ENCODE peak calls at places on chromosomes 6 and 20, in ten cellular contexts. One of them, this sample, is unnamed.

GRCh38 chr6:37784585-37784967 is 35.0 kb upstream of the ZFAND3 start:
- DNase-seq in left ventricle myocardium superior: no peak
- DNase-seq in NCI-H2029 treated with DMSO at 0.1 percent for 48 hours: peak
- DNase-seq in HuH-7.5: no peak
- DNase-seq in tibial artery: no peak
- DNase-seq in A172: no peak
- DNase-seq in effector memory CD4-positive, alpha-beta T cell: no peak
- DNase-seq in choroid plexus epithelial cell: no peak
- DNase-seq in NCI-H2171: no peak
- DNase-seq in HT1080: no peak
- DNase-seq in this sample: no peak

GRCh38 chr6:43317968-43318367 is 9.3 kb upstream of the CRIP3 start:
- DNase-seq in HT1080: no peak
- DNase-seq in tibial artery: no peak
- DNase-seq in NCI-H2029 treated with DMSO at 0.1 percent for 48 hours: no peak
- DNase-seq in NCI-H2171: no peak
- DNase-seq in left ventricle myocardium superior: no peak
- DNase-seq in effector memory CD4-positive, alpha-beta T cell: no peak
- DNase-seq in HuH-7.5: no peak
- DNase-seq in A172: no peak
- DNase-seq in choroid plexus epithelial cell: no peak
- DNase-seq in this sample: no peak

GRCh38 chr6:130632897-130633296 is 194.3 kb upstream of the SMLR1 start:
- DNase-seq in A172: no peak
- DNase-seq in tibial artery: no peak
- DNase-seq in HuH-7.5: peak
- DNase-seq in HT1080: no peak
- DNase-seq in choroid plexus epithelial cell: no peak
- DNase-seq in NCI-H2029 treated with DMSO at 0.1 percent for 48 hours: no peak
- DNase-seq in left ventricle myocardium superior: no peak
- DNase-seq in NCI-H2171: no peak
- DNase-seq in effector memory CD4-positive, alpha-beta T cell: no peak
- DNase-seq in this sample: no peak

GRCh38 chr6:47019941-47020340 is 22.2 kb downstream of the ADGRF1 start:
- DNase-seq in effector memory CD4-positive, alpha-beta T cell: no peak
- DNase-seq in tibial artery: no peak
- DNase-seq in choroid plexus epithelial cell: no peak
- DNase-seq in NCI-H2171: no peak
- DNase-seq in NCI-H2029 treated with DMSO at 0.1 percent for 48 hours: no peak
- DNase-seq in left ventricle myocardium superior: no peak
- DNase-seq in HuH-7.5: no peak
- DNase-seq in A172: no peak
- DNase-seq in HT1080: no peak
- DNase-seq in this sample: no peak

GRCh38 chr20:61370841-61371303 is 118.8 kb downstream of the CDH4 start:
- DNase-seq in NCI-H2171: no peak
- DNase-seq in left ventricle myocardium superior: no peak
- DNase-seq in tibial artery: no peak
- DNase-seq in choroid plexus epithelial cell: no peak
- DNase-seq in effector memory CD4-positive, alpha-beta T cell: no peak
- DNase-seq in HuH-7.5: no peak
- DNase-seq in HT1080: no peak
- DNase-seq in A172: no peak
- DNase-seq in NCI-H2029 treated with DMSO at 0.1 percent for 48 hours: no peak
- DNase-seq in this sample: no peak

GRCh38 chr20:49507741-49508434 is 25.4 kb upstream of the KCNB1 start:
- DNase-seq in NCI-H2029 treated with DMSO at 0.1 percent for 48 hours: no peak
- DNase-seq in tibial artery: no peak
- DNase-seq in effector memory CD4-positive, alpha-beta T cell: no peak
- DNase-seq in A172: no peak
- DNase-seq in HuH-7.5: no peak
- DNase-seq in NCI-H2171: peak
- DNase-seq in left ventricle myocardium superior: no peak
- DNase-seq in choroid plexus epithelial cell: no peak
- DNase-seq in HT1080: no peak
- DNase-seq in this sample: no peak

GRCh38 chr6:99882151-99882702 is 111.8 kb downstream of the MCHR2 start:
- DNase-seq in choroid plexus epithelial cell: no peak
- DNase-seq in NCI-H2029 treated with DMSO at 0.1 percent for 48 hours: peak
- DNase-seq in effector memory CD4-positive, alpha-beta T cell: no peak
- DNase-seq in HuH-7.5: no peak
- DNase-seq in tibial artery: no peak
- DNase-seq in A172: no peak
- DNase-seq in left ventricle myocardium superior: no peak
- DNase-seq in NCI-H2171: no peak
- DNase-seq in HT1080: no peak
- DNase-seq in this sample: no peak

GRCh38 chr6:15623282-15624116 is 39.3 kb downstream of the DTNBP1 start:
- DNase-seq in left ventricle myocardium superior: no peak
- DNase-seq in NCI-H2171: peak
- DNase-seq in choroid plexus epithelial cell: peak
- DNase-seq in A172: no peak
- DNase-seq in tibial artery: no peak
- DNase-seq in effector memory CD4-positive, alpha-beta T cell: no peak
- DNase-seq in HT1080: peak
- DNase-seq in HuH-7.5: no peak
- DNase-seq in NCI-H2029 treated with DMSO at 0.1 percent for 48 hours: peak
- DNase-seq in this sample: no peak

GRCh38 chr6:71294121-71294523 is 5.5 kb downstream of the OGFRL1 start:
- DNase-seq in HT1080: peak
- DNase-seq in NCI-H2029 treated with DMSO at 0.1 percent for 48 hours: no peak
- DNase-seq in NCI-H2171: no peak
- DNase-seq in HuH-7.5: no peak
- DNase-seq in left ventricle myocardium superior: no peak
- DNase-seq in tibial artery: no peak
- DNase-seq in A172: peak
- DNase-seq in effector memory CD4-positive, alpha-beta T cell: no peak
- DNase-seq in choroid plexus epithelial cell: peak
- DNase-seq in this sample: no peak

GRCh38 chr20:46797201-46797600 is 87.8 kb downstream of the SLC2A10 start:
- DNase-seq in NCI-H2029 treated with DMSO at 0.1 percent for 48 hours: no peak
- DNase-seq in effector memory CD4-positive, alpha-beta T cell: no peak
- DNase-seq in HuH-7.5: no peak
- DNase-seq in choroid plexus epithelial cell: no peak
- DNase-seq in tibial artery: no peak
- DNase-seq in NCI-H2171: peak
- DNase-seq in A172: no peak
- DNase-seq in HT1080: no peak
- DNase-seq in left ventricle myocardium superior: no peak
- DNase-seq in this sample: no peak

This sample was measured in lower lobe of right lung.